ENCODE peak calls at places on chromosomes 7 and 10, in four cellular contexts. P is lower leg skin, Z is fibroblast of the aortic adventitia, D is K562. N is an unnamed sample.

GRCh38 chr10:122530177-122530576 is 30.4 kb upstream of the DMBT1 start:
- DNase-seq in P (peak; percentile 83), Z (no peak), D (no peak), N (no peak)

GRCh38 chr10:62044569-62044968 is 143.1 kb downstream of the ARID5B start:
- DNase-seq in P (no peak), Z (no peak), D (no peak), N (no peak)

GRCh38 chr7:112112822-112113255 is 93.4 kb downstream of the DOCK4 start:
- DNase-seq in P (no peak), Z (peak; percentile 71), D (no peak), N (no peak)

GRCh38 chr7:66859794-66860645 is 61.0 kb upstream of the TMEM248 start:
- DNase-seq in P (peak; percentile 56), Z (no peak), D (no peak), N (no peak)

GRCh38 chr10:97768322-97769315 is 3.2 kb downstream of the SFRP5 start:
- DNase-seq in P (no peak), Z (no peak), D (no peak), N (no peak)

GRCh38 chr10:90447836-90448235 is 410.0 kb downstream of the HTR7 start:
- DNase-seq in P (no peak), Z (no peak), D (no peak), N (no peak)

GRCh38 chr10:100528885-100529472 is 692 bp downstream of the NDUFB8 start:
- DNase-seq in P (peak; percentile 86), Z (no peak), D (peak; percentile 19), N (no peak)

GRCh38 chr10:96377816-96378294 is 19.1 kb upstream of the OPALIN start:
- DNase-seq in P (no peak), Z (peak; percentile 31), D (peak; percentile 26), N (no peak)

GRCh38 chr7:102248456-102249395 is 37.9 kb upstream of the SH2B2 start:
- DNase-seq in P (no peak), Z (no peak), D (peak; percentile 48), N (no peak)

DNA sequence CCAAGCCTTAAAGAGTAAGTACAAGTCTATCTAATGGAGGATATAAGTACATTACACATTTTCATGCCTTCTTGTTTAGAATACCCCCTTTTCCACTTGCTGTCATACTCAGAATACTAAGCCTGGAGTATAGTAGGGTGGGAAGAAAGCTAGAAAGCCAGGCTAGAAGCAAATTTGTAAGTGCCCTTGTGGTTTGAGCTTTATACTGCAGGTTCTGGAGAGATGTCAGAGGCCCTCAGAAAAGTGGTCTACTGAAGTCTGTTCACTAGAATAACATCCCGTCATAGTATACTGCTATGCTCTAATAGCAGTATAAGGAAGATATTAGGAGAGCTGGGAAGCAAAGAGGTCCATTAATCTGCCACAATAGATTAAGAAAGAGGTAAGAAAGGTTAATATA is 62.7 kb downstream of the HPSE2 start:
- DNase-seq in P (no peak), Z (no peak), D (no peak), N (no peak)
- TF ChIP-seq CTCF in P (no peak), Z (no peak), D (no peak), N (no peak)

DNA sequence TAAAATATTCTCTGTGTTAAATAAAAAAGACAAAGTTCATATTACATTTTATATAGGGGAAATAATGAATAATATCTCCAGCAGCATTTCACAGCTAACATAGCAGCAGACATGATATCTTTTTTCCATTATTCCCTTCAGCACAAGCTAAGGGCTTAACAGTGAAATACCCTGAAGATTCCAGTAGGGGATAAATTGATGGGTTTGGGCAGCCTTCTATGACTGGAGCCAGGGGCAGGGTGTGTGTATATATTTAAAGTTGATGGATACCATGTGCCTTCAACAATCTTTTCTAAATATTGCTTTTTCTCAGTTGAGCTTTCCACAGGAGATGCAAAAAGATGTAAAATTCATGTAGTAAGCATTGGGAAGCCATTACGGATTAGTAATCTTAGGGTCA is 151.2 kb downstream of the MAGI2 start:
- DNase-seq in P (no peak), Z (no peak), D (no peak), N (no peak)
- TF ChIP-seq CTCF in P (no peak), Z (no peak), D (no peak), N (no peak)

GRCh38 chr10:69513617-69514016 is 59.6 kb downstream of the NEUROG3 start:
- DNase-seq in P (no peak), Z (no peak), D (no peak), N (no peak)
- TF ChIP-seq CTCF in P (no peak), Z (no peak), D (no peak), N (no peak)

GRCh38 chr7:78225534-78225933 is 427.0 kb downstream of the PHTF2 start:
- DNase-seq in P (no peak), Z (peak; percentile 24), D (no peak), N (no peak)

GRCh38 chr7:78223598-78223997 is 425.0 kb downstream of the PHTF2 start:
- DNase-seq in P (no peak), Z (no peak), D (no peak), N (no peak)

GRCh38 chr7:78221961-78222751 is 423.6 kb downstream of the PHTF2 start:
- DNase-seq in P (no peak), Z (peak; percentile 49), D (no peak), N (no peak)

GRCh38 chr7:78224923-78225322 is 426.4 kb downstream of the PHTF2 start:
- DNase-seq in P (no peak), Z (no peak), D (no peak), N (no peak)

DNA sequence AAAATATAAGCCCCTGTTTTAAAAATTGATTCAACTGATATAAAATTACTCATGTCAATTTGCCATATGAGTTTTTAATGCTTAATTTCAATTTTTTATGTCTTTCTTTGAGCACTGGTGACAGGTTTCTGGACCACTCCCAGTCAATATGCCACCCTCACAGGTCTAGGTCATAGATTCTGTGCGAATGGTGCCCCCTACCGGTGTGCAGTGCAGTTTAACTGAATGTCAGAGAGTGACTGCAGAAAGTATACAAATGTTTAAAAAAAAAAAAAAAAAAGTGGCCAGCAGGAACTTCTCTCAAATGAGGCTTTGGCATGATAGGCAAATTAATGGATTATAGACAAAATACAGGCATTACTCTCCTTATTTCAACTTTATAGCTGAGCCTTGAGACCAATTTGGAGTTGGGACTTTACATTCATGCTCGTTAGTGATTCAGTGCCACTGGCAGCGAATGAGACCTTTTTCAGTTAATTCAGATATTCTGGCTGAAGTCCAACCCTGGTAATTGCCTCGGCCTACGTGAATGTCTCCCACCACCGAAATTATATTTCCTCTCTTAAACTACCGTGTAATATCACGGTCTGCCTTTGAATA is 427.6 kb downstream of the PHTF2 start:
- DNase-seq in P (no peak), Z (peak; percentile 56), D (peak; percentile 68), N (no peak)
- TF ChIP-seq CTCF in P (no peak), Z (peak; percentile 54), D (peak; percentile 66), N (no peak)

DNA sequence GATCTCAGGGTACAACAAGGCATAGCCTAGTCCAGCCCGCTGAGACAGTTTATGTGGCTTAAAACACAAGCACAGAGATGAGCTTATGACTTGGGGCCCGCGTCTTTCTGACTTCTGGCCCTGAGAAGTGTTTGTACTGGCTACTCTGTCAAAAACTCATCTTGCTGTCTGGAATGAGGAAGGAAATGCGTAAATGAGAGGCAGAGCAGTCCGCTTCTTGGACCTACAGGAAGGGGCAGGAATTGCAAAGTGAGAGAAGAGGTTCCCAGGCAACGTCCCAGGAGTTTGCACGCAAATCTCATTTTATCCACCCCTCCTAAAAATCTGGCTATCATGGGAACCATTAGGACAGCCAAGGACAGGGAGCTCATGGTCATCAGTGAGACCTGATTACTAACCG is 5.5 kb downstream of the ANXA11 start:
- DNase-seq in P (no peak), Z (peak; percentile 97), D (no peak), N (no peak)
- TF ChIP-seq CTCF in P (no peak), Z (peak; percentile 61), D (peak; percentile 25), N (no peak)

GRCh38 chr7:139743967-139744767 is 33.6 kb downstream of the HIPK2 start:
- DNase-seq in P (no peak), Z (peak; percentile 48), D (no peak), N (no peak)

GRCh38 chr7:139743267-139743966 is 34.4 kb downstream of the HIPK2 start:
- DNase-seq in P (peak; percentile 39), Z (no peak), D (no peak), N (no peak)

GRCh38 chr7:139744768-139745250 is 33.0 kb downstream of the HIPK2 start:
- DNase-seq in P (peak; percentile 50), Z (no peak), D (no peak), N (no peak)

GRCh38 chr7:139746652-139747051 is 31.1 kb downstream of the HIPK2 start:
- DNase-seq in P (no peak), Z (no peak), D (no peak), N (no peak)

DNA sequence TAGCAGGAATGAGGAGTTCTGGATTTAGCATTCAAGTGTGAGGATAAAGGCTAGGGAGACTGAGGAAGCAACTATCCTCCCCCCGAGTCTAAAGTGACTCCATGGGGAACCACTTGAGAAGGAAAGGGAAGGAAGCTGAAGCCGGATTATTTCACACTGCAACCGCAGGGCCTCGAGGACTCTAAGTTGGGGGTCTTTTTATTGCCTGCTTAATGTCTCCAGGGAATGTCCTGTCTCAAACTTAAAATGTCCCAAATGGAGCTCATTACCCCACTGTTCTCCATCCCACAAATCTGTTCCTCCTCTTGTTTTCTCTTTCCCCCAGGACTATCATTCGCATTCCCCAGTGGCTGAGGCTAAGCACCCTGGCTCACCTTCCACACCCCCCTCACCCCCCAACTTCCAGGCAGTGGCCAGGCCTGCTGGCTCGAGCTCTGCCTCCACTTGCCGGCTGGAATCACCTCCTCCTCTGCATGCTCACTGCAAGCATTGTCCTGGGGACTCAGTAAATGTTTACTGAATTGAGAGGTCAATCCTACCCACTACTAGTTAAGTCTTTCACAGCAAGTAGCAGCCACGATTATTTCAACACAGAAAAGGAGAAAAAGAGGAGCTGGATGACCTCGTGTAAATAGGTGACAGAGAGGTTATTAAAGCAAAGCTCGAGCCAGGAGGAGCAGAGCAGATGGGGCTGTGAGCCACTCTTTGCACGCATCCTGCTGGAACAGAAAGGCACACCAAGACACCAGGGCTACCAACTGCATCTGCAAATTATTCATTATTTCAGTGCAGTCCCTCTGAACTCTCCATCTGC is 32.3 kb downstream of the HIPK2 start:
- DNase-seq in P (peak; percentile 39), Z (peak; percentile 27), D (no peak), N (no peak)
- TF ChIP-seq CTCF in P (no peak), Z (no peak), D (no peak), N (no peak)

DNA sequence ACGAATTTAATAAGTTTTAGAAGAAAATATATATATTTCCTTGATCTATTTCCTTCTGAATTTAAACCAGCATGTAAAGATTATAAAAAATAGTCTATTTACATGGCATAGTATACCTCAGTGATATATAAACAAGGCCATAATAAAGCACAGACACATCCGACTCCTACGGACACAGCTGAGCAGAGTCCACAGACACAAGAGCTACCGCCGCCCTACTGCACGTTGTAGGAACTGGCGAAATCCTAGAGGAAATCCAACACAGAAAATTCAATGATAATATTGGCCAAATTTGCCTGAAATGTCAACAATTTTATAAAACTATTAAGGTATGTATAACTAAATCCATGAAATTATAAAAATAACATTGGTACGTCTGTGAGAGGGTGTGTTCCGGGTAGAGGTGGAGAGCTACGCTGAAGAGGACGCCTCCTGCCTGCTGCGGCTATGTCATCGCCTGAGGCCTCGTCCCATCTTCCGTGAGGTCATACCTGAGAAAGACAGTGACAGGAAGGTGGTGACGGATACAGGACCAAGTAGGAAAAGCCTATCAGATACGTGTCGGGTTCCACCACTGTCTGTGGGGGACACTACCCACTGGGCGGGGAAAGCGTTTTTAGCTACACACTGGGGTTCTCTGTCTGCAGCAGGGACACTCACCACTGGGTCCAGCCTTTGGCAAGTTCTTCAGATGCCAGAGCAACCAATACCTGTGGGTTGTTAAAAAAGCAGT is 29.3 kb upstream of the NCAPG2 start:
- DNase-seq in P (peak; percentile 72), Z (no peak), D (no peak), N (no peak)
- TF ChIP-seq CTCF in P (no peak), Z (no peak), D (peak; percentile 58), N (no peak)

GRCh38 chr10:30270247-30270646 is 78.8 kb downstream of the MTPAP start:
- DNase-seq in P (no peak), Z (peak; percentile 28), D (no peak), N (no peak)
- TF ChIP-seq CTCF in P (no peak), Z (peak; percentile 28), D (no peak), N (no peak)

GRCh38 chr7:34497153-34497777 is 160.8 kb upstream of the NPSR1 start:
- DNase-seq in P (no peak), Z (no peak), D (peak; percentile 16), N (no peak)
- TF ChIP-seq CTCF in P (no peak), Z (peak; percentile 23), D (no peak), N (no peak)

N was measured in CD4-positive, alpha-beta T cell.